ENCODE peak calls at places on chromosomes 5 and 9, in seven cellular contexts. One of them, this sample, is unnamed. For H3K9me3 and H3K4me1, the result is how much of the 10 kb centered on the place peaks cover.

GRCh38 chr5:172886974-172887491 is 53.0 kb downstream of the ERGIC1 start:
- DNase-seq in psoas muscle: peak
- DNase-seq in adrenal gland: peak
- DNase-seq in OCI-LY7: no peak
- DNase-seq in lower lobe of right lung: peak
- DNase-seq in IMR-90: peak
- DNase-seq in uterus: peak
- DNase-seq in this sample: peak

GRCh38 chr5:166282939-166283338 is 2008.5 kb upstream of the WWC1 start:
- DNase-seq in lower lobe of right lung: no peak
- DNase-seq in uterus: no peak
- DNase-seq in IMR-90: no peak
- DNase-seq in adrenal gland: no peak
- DNase-seq in psoas muscle: no peak
- DNase-seq in OCI-LY7: no peak
- DNase-seq in this sample: no peak

GRCh38 chr9:135514342-135515082 is 6.7 kb upstream of the LCN1 start:
- DNase-seq in adrenal gland: peak
- DNase-seq in uterus: no peak
- DNase-seq in IMR-90: no peak
- DNase-seq in OCI-LY7: no peak
- DNase-seq in lower lobe of right lung: no peak
- DNase-seq in psoas muscle: no peak
- DNase-seq in this sample: no peak

GRCh38 chr9:106019017-106019692 is 324.8 kb downstream of the TMEM38B start:
- DNase-seq in uterus: no peak
- DNase-seq in lower lobe of right lung: no peak
- DNase-seq in IMR-90: no peak
- DNase-seq in OCI-LY7: no peak
- DNase-seq in psoas muscle: no peak
- DNase-seq in adrenal gland: peak
- DNase-seq in this sample: no peak

GRCh38 chr9:94870793-94871558 is 144.5 kb downstream of the AOPEP start:
- DNase-seq in psoas muscle: peak
- DNase-seq in uterus: peak
- DNase-seq in IMR-90: no peak
- DNase-seq in OCI-LY7: no peak
- DNase-seq in adrenal gland: no peak
- DNase-seq in lower lobe of right lung: no peak
- DNase-seq in this sample: no peak

GRCh38 chr9:130453487-130453886 is 8.7 kb downstream of the ASS1 start:
- DNase-seq in adrenal gland: peak
- DNase-seq in lower lobe of right lung: no peak
- DNase-seq in psoas muscle: no peak
- DNase-seq in uterus: peak
- DNase-seq in OCI-LY7: no peak
- DNase-seq in IMR-90: peak
- DNase-seq in this sample: no peak

GRCh38 chr5:135678640-135679268 is 100.0 kb upstream of the CXCL14 start:
- DNase-seq in OCI-LY7: no peak
- DNase-seq in adrenal gland: no peak
- DNase-seq in uterus: no peak
- DNase-seq in lower lobe of right lung: no peak
- DNase-seq in IMR-90: no peak
- DNase-seq in psoas muscle: no peak
- DNase-seq in this sample: no peak

GRCh38 chr5:96652769-96653455 is 9.3 kb upstream of the CAST start:
- DNase-seq in IMR-90: peak
- DNase-seq in uterus: no peak
- DNase-seq in adrenal gland: no peak
- DNase-seq in OCI-LY7: no peak
- DNase-seq in lower lobe of right lung: no peak
- DNase-seq in psoas muscle: no peak
- DNase-seq in this sample: no peak

GRCh38 chr9:97438666-97439065 is 26.8 kb downstream of the TDRD7 start:
- DNase-seq in psoas muscle: no peak
- DNase-seq in IMR-90: peak
- DNase-seq in OCI-LY7: no peak
- DNase-seq in lower lobe of right lung: no peak
- DNase-seq in uterus: no peak
- DNase-seq in adrenal gland: no peak
- DNase-seq in this sample: no peak

GRCh38 chr5:159504857-159505304 is 174.6 kb upstream of the IL12B start:
- DNase-seq in OCI-LY7: no peak
- DNase-seq in adrenal gland: peak
- DNase-seq in uterus: peak
- DNase-seq in IMR-90: peak
- DNase-seq in lower lobe of right lung: peak
- DNase-seq in psoas muscle: no peak
- DNase-seq in this sample: no peak

GRCh38 chr5:148776780-148777179 is 49.6 kb upstream of the ADRB2 start:
- DNase-seq in psoas muscle: no peak
- DNase-seq in uterus: no peak
- DNase-seq in adrenal gland: peak
- DNase-seq in OCI-LY7: no peak
- DNase-seq in lower lobe of right lung: no peak
- DNase-seq in IMR-90: peak
- DNase-seq in this sample: no peak

GRCh38 chr5:168908207-168908606 is 329.0 kb upstream of the PANK3 start:
- DNase-seq in adrenal gland: no peak
- DNase-seq in IMR-90: no peak
- DNase-seq in lower lobe of right lung: no peak
- DNase-seq in psoas muscle: no peak
- DNase-seq in OCI-LY7: no peak
- DNase-seq in uterus: no peak
- DNase-seq in this sample: no peak

GRCh38 chr9:99400184-99400731 is 178.2 kb downstream of the SEC61B start:
- DNase-seq in uterus: peak
- DNase-seq in OCI-LY7: no peak
- DNase-seq in lower lobe of right lung: no peak
- DNase-seq in adrenal gland: no peak
- DNase-seq in psoas muscle: no peak
- DNase-seq in IMR-90: no peak
- DNase-seq in this sample: no peak

GRCh38 chr5:148760945-148761638 is 65.3 kb upstream of the ADRB2 start:
- DNase-seq in uterus: no peak
- DNase-seq in OCI-LY7: no peak
- DNase-seq in psoas muscle: no peak
- DNase-seq in adrenal gland: no peak
- DNase-seq in IMR-90: no peak
- DNase-seq in lower lobe of right lung: no peak
- DNase-seq in this sample: no peak

GRCh38 chr9:35696520-35697215 is 6.9 kb upstream of the TPM2 start:
- DNase-seq in psoas muscle: peak
- DNase-seq in OCI-LY7: peak
- DNase-seq in lower lobe of right lung: peak
- DNase-seq in adrenal gland: peak
- DNase-seq in uterus: peak
- DNase-seq in IMR-90: peak
- DNase-seq in this sample: peak

GRCh38 chr9:93591301-93591700 is 14.9 kb downstream of the PHF2 start:
- DNase-seq in psoas muscle: no peak
- DNase-seq in adrenal gland: no peak
- DNase-seq in uterus: no peak
- DNase-seq in OCI-LY7: no peak
- DNase-seq in lower lobe of right lung: no peak
- DNase-seq in IMR-90: no peak
- DNase-seq in this sample: no peak

GRCh38 chr9:131478421-131478868 is 24.3 kb upstream of the POMT1 start:
- DNase-seq in uterus: peak
- DNase-seq in IMR-90: no peak
- DNase-seq in OCI-LY7: peak
- DNase-seq in adrenal gland: no peak
- DNase-seq in psoas muscle: peak
- DNase-seq in lower lobe of right lung: peak
- DNase-seq in this sample: no peak

GRCh38 chr9:90903731-90904422 is 102.3 kb downstream of the SYK start:
- DNase-seq in adrenal gland: no peak
- DNase-seq in lower lobe of right lung: no peak
- DNase-seq in IMR-90: no peak
- DNase-seq in uterus: no peak
- DNase-seq in psoas muscle: no peak
- DNase-seq in OCI-LY7: no peak
- DNase-seq in this sample: no peak

GRCh38 chr5:120207139-120207538 is 257.0 kb upstream of the PRR16 start:
- DNase-seq in adrenal gland: no peak
- DNase-seq in IMR-90: peak
- DNase-seq in uterus: no peak
- DNase-seq in OCI-LY7: no peak
- DNase-seq in lower lobe of right lung: no peak
- DNase-seq in psoas muscle: no peak
- DNase-seq in this sample: no peak

GRCh38 chr5:24401767-24402166 is 243.0 kb downstream of the CDH10 start:
- DNase-seq in psoas muscle: no peak
- DNase-seq in IMR-90: no peak
- DNase-seq in uterus: no peak
- DNase-seq in lower lobe of right lung: no peak
- DNase-seq in OCI-LY7: no peak
- DNase-seq in adrenal gland: no peak
- DNase-seq in this sample: no peak

GRCh38 chr9:27626629-27627564 is 53.6 kb upstream of the C9orf72 start:
- DNase-seq in adrenal gland: no peak
- DNase-seq in psoas muscle: no peak
- DNase-seq in lower lobe of right lung: no peak
- DNase-seq in uterus: no peak
- DNase-seq in IMR-90: no peak
- DNase-seq in OCI-LY7: no peak
- DNase-seq in this sample: no peak

GRCh38 chr9:4299006-4299795 is 667 bp downstream of the GLIS3 start:
- DNase-seq in uterus: peak
- DNase-seq in adrenal gland: peak
- DNase-seq in lower lobe of right lung: peak
- DNase-seq in psoas muscle: peak
- DNase-seq in IMR-90: peak
- DNase-seq in OCI-LY7: no peak
- DNase-seq in this sample: no peak

GRCh38 chr5:149878371-149878770 is 66.2 kb downstream of the PDE6A start:
- DNase-seq in OCI-LY7: no peak
- DNase-seq in lower lobe of right lung: no peak
- DNase-seq in IMR-90: no peak
- DNase-seq in psoas muscle: no peak
- DNase-seq in adrenal gland: no peak
- DNase-seq in uterus: no peak
- DNase-seq in this sample: no peak

GRCh38 chr9:80090317-80090716 is 518.6 kb downstream of the TLE4 start:
- DNase-seq in OCI-LY7: no peak
- DNase-seq in psoas muscle: no peak
- DNase-seq in IMR-90: no peak
- DNase-seq in adrenal gland: no peak
- DNase-seq in uterus: no peak
- DNase-seq in lower lobe of right lung: no peak
- DNase-seq in this sample: no peak

GRCh38 chr5:13558408-13558807 is 386.1 kb downstream of the DNAH5 start:
- DNase-seq in uterus: no peak
- DNase-seq in adrenal gland: no peak
- DNase-seq in IMR-90: peak
- DNase-seq in OCI-LY7: no peak
- DNase-seq in lower lobe of right lung: no peak
- DNase-seq in psoas muscle: no peak
- DNase-seq in this sample: no peak
- H3K9me3 ChIP-seq in uterus: under half
- H3K9me3 ChIP-seq in adrenal gland: under half
- H3K9me3 ChIP-seq in IMR-90: under half
- H3K9me3 ChIP-seq in OCI-LY7: under half
- H3K9me3 ChIP-seq in lower lobe of right lung: under half
- H3K9me3 ChIP-seq in psoas muscle: under half
- H3K9me3 ChIP-seq in this sample: under half

DNA sequence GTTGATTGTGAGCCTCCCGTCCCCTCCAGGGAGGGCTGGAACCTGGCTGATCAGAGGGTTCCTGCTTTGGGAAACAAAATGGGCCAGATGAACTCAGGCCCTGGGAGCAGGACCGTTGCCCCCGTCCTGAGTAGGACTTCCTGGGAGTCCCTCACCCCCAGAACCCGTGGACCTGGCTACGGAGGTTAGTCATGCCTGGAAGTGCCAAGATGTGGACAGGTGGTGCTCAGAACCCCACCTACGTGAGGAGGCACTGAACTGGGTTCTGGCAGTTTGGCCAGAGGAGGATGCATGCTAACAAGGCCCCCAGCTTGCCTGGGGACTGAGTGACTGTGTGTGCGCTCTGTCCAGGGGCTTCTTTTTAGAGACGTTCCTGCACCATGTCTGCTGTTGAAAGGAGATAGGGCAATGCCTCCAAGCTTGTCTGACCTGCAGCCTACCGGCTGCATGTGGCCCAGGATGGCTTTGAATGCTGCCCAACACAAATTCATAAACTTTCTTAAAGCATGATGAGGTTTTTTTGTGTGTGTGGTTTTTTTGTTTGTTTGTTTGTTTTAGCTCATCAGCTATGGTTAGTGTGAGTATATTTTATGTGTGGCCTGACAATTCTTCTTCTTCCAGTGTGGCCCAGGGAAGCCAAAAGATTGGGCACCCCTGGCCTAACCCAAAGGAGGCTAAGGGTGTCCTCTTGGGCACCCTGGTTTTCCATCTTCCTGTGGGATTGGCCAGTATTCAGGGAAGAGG is 1.8 kb upstream of the DAB2IP start:
- DNase-seq in psoas muscle: no peak
- DNase-seq in uterus: no peak
- DNase-seq in adrenal gland: no peak
- DNase-seq in lower lobe of right lung: no peak
- DNase-seq in IMR-90: no peak
- DNase-seq in OCI-LY7: no peak
- DNase-seq in this sample: no peak
- H3K4me1 ChIP-seq in psoas muscle: half or more
- H3K4me1 ChIP-seq in uterus: under half
- H3K4me1 ChIP-seq in adrenal gland: under half
- H3K4me1 ChIP-seq in lower lobe of right lung: under half
- H3K4me1 ChIP-seq in IMR-90: under half
- H3K4me1 ChIP-seq in OCI-LY7: under half
- H3K4me1 ChIP-seq in this sample: under half

DNA sequence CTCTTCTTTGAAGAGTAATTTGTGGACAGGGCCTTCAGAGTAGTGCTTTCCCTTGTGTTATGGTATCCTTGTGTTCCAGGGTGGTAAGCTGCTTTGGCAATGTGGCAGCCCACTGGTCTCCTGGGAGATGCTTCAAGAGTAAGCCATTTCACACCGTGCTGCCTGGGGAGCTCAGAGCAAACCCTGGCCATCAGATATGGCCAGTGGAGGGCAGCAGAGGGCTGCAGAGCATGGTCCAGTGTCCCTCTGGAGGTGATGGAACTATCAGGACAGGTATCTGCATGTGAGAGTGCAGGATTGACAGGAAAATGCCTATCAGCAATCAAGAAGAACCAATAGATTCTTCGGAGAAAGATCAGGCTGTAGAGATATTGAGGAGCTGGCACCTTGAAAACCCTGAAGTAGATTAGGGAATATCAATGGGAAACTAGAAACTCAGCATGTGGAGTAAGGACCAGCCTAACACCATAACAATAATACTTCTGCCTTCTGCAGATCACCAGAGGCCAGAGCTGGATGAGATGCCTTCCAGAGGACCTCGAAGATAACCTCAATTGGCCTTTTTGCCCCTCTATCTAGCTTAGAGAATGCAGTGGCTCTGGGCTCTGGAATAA is 90.8 kb downstream of the PLPPR1 start:
- DNase-seq in psoas muscle: peak
- DNase-seq in IMR-90: no peak
- DNase-seq in uterus: no peak
- DNase-seq in lower lobe of right lung: peak
- DNase-seq in OCI-LY7: peak
- DNase-seq in adrenal gland: peak
- DNase-seq in this sample: no peak
- TF ChIP-seq CTCF in psoas muscle: peak
- TF ChIP-seq CTCF in IMR-90: peak
- TF ChIP-seq CTCF in uterus: peak
- TF ChIP-seq CTCF in lower lobe of right lung: peak
- TF ChIP-seq CTCF in OCI-LY7: peak
- TF ChIP-seq CTCF in adrenal gland: peak
- TF ChIP-seq CTCF in this sample: no peak

GRCh38 chr9:116317503-116317902 is 163.9 kb downstream of the PAPPA start:
- DNase-seq in IMR-90: no peak
- DNase-seq in psoas muscle: no peak
- DNase-seq in lower lobe of right lung: no peak
- DNase-seq in uterus: no peak
- DNase-seq in adrenal gland: no peak
- DNase-seq in OCI-LY7: no peak
- DNase-seq in this sample: no peak
- H3K9me3 ChIP-seq in IMR-90: under half
- H3K9me3 ChIP-seq in psoas muscle: under half
- H3K9me3 ChIP-seq in lower lobe of right lung: under half
- H3K9me3 ChIP-seq in uterus: under half
- H3K9me3 ChIP-seq in adrenal gland: under half
- H3K9me3 ChIP-seq in OCI-LY7: under half
- H3K9me3 ChIP-seq in this sample: under half